ENCODE peak calls at places on chromosomes 4 and X, in ten cellular contexts. R is activated B cell treated with CpG ODN at 0.5 μM for 24 hours; Q is breast epithelium; V is AG04449; F is NT2/D1; X is aorta; D is activated CD8-positive, alpha-beta memory T cell treated with anti-CD3 and anti-CD28 coated beads for 1 hour; G is anterior cingulate cortex; C is type B pancreatic cell; H is GM04504. B is an unnamed sample.

GRCh38 chrX:42229533-42229932 is 306.2 kb upstream of the CASK start:
- DNase-seq in R (no peak), Q (no peak), V (no peak), F (peak; percentile 2), X (no peak), D (no peak), G (no peak), C (no peak), H (no peak), B (no peak)

GRCh38 chr4:124737619-124738018 is 25.1 kb upstream of the ANKRD50 start:
- DNase-seq in R (no peak), Q (no peak), V (no peak), F (no peak), X (no peak), D (no peak), G (no peak), C (no peak), H (no peak), B (no peak)

GRCh38 chrX:103733017-103733416 is 22.3 kb downstream of the TMEM31 start:
- DNase-seq in R (no peak), Q (no peak), V (no peak), F (no peak), X (no peak), D (no peak), G (no peak), C (no peak), H (no peak), B (no peak)

GRCh38 chr4:99394913-99395312 is 40.2 kb downstream of the ADH7 start:
- DNase-seq in R (no peak), Q (no peak), V (no peak), F (no peak), X (no peak), D (no peak), G (no peak), C (no peak), H (no peak), B (no peak)

GRCh38 chr4:128225148-128225547 is 62.5 kb downstream of the PGRMC2 start:
- DNase-seq in R (no peak), Q (no peak), V (peak; percentile 89), F (no peak), X (no peak), D (no peak), G (no peak), C (no peak), H (no peak), B (no peak)

GRCh38 chr4:153759407-153760226 is at the start of gene RNF175:
- DNase-seq in R (no peak), Q (no peak), V (no peak), F (no peak), X (peak; percentile 51), D (no peak), G (peak; percentile 7), C (no peak), H (no peak), B (peak; percentile 16)

GRCh38 chrX:123961268-123962005 is at the start of gene STAG2:
- DNase-seq in R (peak; percentile 43), Q (peak; percentile 68), V (peak; percentile 34), F (peak; percentile 55), X (peak; percentile 83), D (peak; percentile 24), G (peak; percentile 85), C (peak; percentile 74), H (peak; percentile 60), B (peak; percentile 9)

GRCh38 chr4:34220601-34221000 is 2023.7 kb downstream of the ARAP2 start:
- DNase-seq in R (no peak), Q (no peak), V (no peak), F (no peak), X (no peak), D (no peak), G (no peak), C (no peak), H (no peak), B (no peak)

GRCh38 chr4:2754848-2755820 is 1.0 kb downstream of the TNIP2 start:
- DNase-seq in R (no peak), Q (no peak), V (no peak), F (no peak), X (peak; percentile 55), D (no peak), G (no peak), C (no peak), H (no peak), B (no peak)

GRCh38 chrX:104347860-104348259 is 93.1 kb upstream of the ESX1 start:
- DNase-seq in R (no peak), Q (no peak), V (no peak), F (no peak), X (no peak), D (no peak), G (no peak), C (no peak), H (no peak), B (no peak)

GRCh38 chr4:143742834-143743233 is 42.4 kb upstream of the FREM3 start:
- DNase-seq in R (no peak), Q (no peak), V (no peak), F (no peak), X (no peak), D (no peak), G (no peak), C (no peak), H (no peak), B (no peak)

GRCh38 chr4:89708903-89709361 is 128.0 kb downstream of the SNCA start:
- DNase-seq in R (no peak), Q (no peak), V (no peak), F (no peak), X (no peak), D (no peak), G (peak; percentile 18), C (no peak), H (no peak), B (no peak)

GRCh38 chrX:100648601-100649417 is 4.8 kb downstream of the SRPX2 start:
- DNase-seq in R (no peak), Q (no peak), V (no peak), F (no peak), X (no peak), D (no peak), G (no peak), C (no peak), H (peak; percentile 66), B (no peak)

GRCh38 chr4:1985780-1986577 is 22.8 kb downstream of the NELFA start:
- DNase-seq in R (no peak), Q (no peak), V (no peak), F (no peak), X (no peak), D (no peak), G (no peak), C (peak; percentile 71), H (no peak), B (no peak)